ENCODE peak calls at places on chromosomes 6 and 20, in nine cellular contexts. S is mammary epithelial cell; F is spleen; G is central memory CD4-positive, alpha-beta T cell; V is SK-N-DZ; A is CD4-positive, CD25-positive, alpha-beta regulatory T cell; T is iris pigment epithelial cell; Q is ascending aorta; N is LoVo. R is an unnamed sample.

GRCh38 chr6:109977791-109978173 is 329 bp upstream of the GPR6 start:
- DNase-seq in N (no peak), T (no peak), A (no peak), G (no peak), Q (no peak), S (no peak), V (no peak), F (no peak), R (no peak)

GRCh38 chr6:61193771-61194170 is 1092.3 kb downstream of the KHDRBS2 start:
- DNase-seq in F (no peak), V (no peak), S (no peak), Q (no peak), N (no peak), A (no peak), T (no peak), G (no peak), R (no peak)

GRCh38 chr20:14304466-14304865 is 32.9 kb downstream of the FLRT3 start:
- DNase-seq in Q (no peak), G (no peak), S (no peak), F (no peak), A (no peak), T (no peak), V (no peak), N (no peak), R (no peak)

GRCh38 chr6:36266913-36267644 is 2.8 kb upstream of the PNPLA1 start:
- DNase-seq in T (no peak), S (no peak), F (no peak), Q (no peak), A (no peak), N (no peak), V (no peak), G (no peak), R (no peak)

GRCh38 chr20:44734938-44735337 is 10.7 kb upstream of the KCNK15 start:
- DNase-seq in A (no peak), Q (peak; percentile 91), S (peak; percentile 68), V (no peak), T (peak; percentile 56), F (no peak), N (peak; percentile 48), G (no peak), R (no peak)

GRCh38 chr6:53464942-53465460 is 79.9 kb downstream of the GCLC start:
- DNase-seq in F (no peak), Q (peak; percentile 72), A (no peak), S (peak; percentile 37), V (peak; percentile 10), N (peak; percentile 31), G (no peak), T (peak; percentile 37), R (no peak)

GRCh38 chr6:132734694-132735236 is 20.9 kb upstream of the VNN1 start:
- DNase-seq in G (no peak), V (no peak), A (peak; percentile 12), F (no peak), T (peak; percentile 90), Q (no peak), N (no peak), S (peak; percentile 26), R (no peak)

GRCh38 chr6:31180500-31180899 is 10.0 kb upstream of the POU5F1 start:
- DNase-seq in T (peak; percentile 39), Q (peak; percentile 71), N (no peak), V (peak; percentile 36), A (peak; percentile 81), S (no peak), F (peak; percentile 87), G (peak; percentile 66), R (peak; percentile 86)

GRCh38 chr20:50303573-50304500 is 113.2 kb downstream of the CEBPB start:
- DNase-seq in N (no peak), F (peak; percentile 66), S (no peak), A (no peak), V (peak; percentile 75), Q (peak; percentile 86), G (no peak), T (peak; percentile 81), R (no peak)

GRCh38 chr6:26595669-26596269 is 984 bp upstream of the ABT1 start:
- DNase-seq in S (peak; percentile 69), A (peak; percentile 88), N (peak; percentile 89), T (peak; percentile 78), F (peak; percentile 96), Q (peak; percentile 97), G (peak; percentile 77), V (peak; percentile 93), R (peak; percentile 92)

GRCh38 chr6:39425346-39426056 is 103.0 kb upstream of the KCNK16 start:
- DNase-seq in T (no peak), V (no peak), A (no peak), Q (no peak), S (no peak), G (no peak), F (no peak), N (no peak), R (no peak)

GRCh38 chr6:56765494-56765893 is 122.8 kb upstream of the DST start:
- DNase-seq in Q (no peak), S (no peak), N (no peak), T (no peak), F (no peak), V (peak; percentile 84), G (no peak), A (no peak), R (no peak)

GRCh38 chr6:30000156-30000791 is 57.9 kb downstream of the HLA-A start:
- DNase-seq in N (no peak), S (no peak), V (no peak), F (no peak), A (no peak), T (no peak), Q (no peak), G (no peak), R (no peak)

GRCh38 chr6:142562865-142563264 is 261.1 kb downstream of the ADGRG6 start:
- DNase-seq in F (no peak), S (no peak), N (no peak), T (no peak), Q (no peak), G (no peak), A (no peak), V (no peak), R (no peak)

GRCh38 chr20:43716757-43717615 is 9.8 kb downstream of the GTSF1L start:
- DNase-seq in G (no peak), S (no peak), T (no peak), A (no peak), N (no peak), V (no peak), F (no peak), Q (no peak), R (no peak)

GRCh38 chr6:1872649-1873131 is 263.0 kb downstream of the FOXC1 start:
- DNase-seq in S (no peak), T (peak; percentile 48), A (no peak), F (no peak), N (no peak), G (no peak), V (no peak), Q (no peak), R (no peak)

GRCh38 chr6:7201732-7202541 is 94.2 kb downstream of the RREB1 start:
- DNase-seq in G (no peak), Q (peak; percentile 74), A (no peak), S (no peak), F (peak; percentile 93), N (no peak), T (no peak), V (no peak), R (peak; percentile 44)

GRCh38 chr6:165002866-165003265 is 306.5 kb downstream of the C6orf118 start:
- DNase-seq in T (no peak), V (no peak), S (no peak), A (no peak), F (no peak), G (no peak), Q (no peak), N (no peak), R (no peak)

GRCh38 chr6:28104392-28105250 is 19.8 kb upstream of the ZSCAN16 start:
- DNase-seq in G (peak; percentile 76), F (peak; percentile 97), N (peak; percentile 81), Q (peak; percentile 86), S (peak; percentile 80), T (peak; percentile 80), V (peak; percentile 75), A (peak; percentile 95), R (peak; percentile 90)

GRCh38 chr6:92270365-92270764 is 1149.0 kb downstream of the EPHA7 start:
- DNase-seq in F (no peak), V (no peak), Q (no peak), G (no peak), T (no peak), N (no peak), A (no peak), S (no peak), R (no peak)

GRCh38 chr20:25065625-25066338 is 7.8 kb upstream of the ACSS1 start:
- DNase-seq in T (peak; percentile 68), A (peak; percentile 83), F (peak; percentile 82), N (peak; percentile 53), S (peak; percentile 44), G (peak; percentile 60), V (peak; percentile 49), Q (peak; percentile 85), R (peak; percentile 62)

GRCh38 chr20:64232794-64233193 is 22.8 kb upstream of the PCMTD2 start:
- DNase-seq in F (peak; percentile 42), T (no peak), A (no peak), G (no peak), V (no peak), S (no peak), N (no peak), Q (no peak), R (no peak)

GRCh38 chr6:5968817-5969726 is 37.7 kb downstream of the NRN1 start:
- DNase-seq in A (no peak), V (no peak), N (peak; percentile 16), S (peak; percentile 67), G (no peak), T (peak; percentile 3), Q (peak; percentile 83), F (no peak), R (no peak)

GRCh38 chr20:22462975-22463914 is 121.1 kb downstream of the FOXA2 start:
- DNase-seq in A (no peak), G (no peak), V (no peak), Q (no peak), S (peak; percentile 29), N (no peak), F (no peak), T (no peak), R (no peak)

GRCh38 chr20:33668087-33668790 is 1.5 kb downstream of the ACTL10 start:
- DNase-seq in V (peak; percentile 84), Q (no peak), G (no peak), F (peak; percentile 98), A (no peak), N (no peak), T (no peak), S (no peak), R (peak; percentile 88)

GRCh38 chr20:49403911-49404310 is 78.6 kb downstream of the KCNB1 start:
- DNase-seq in A (no peak), T (no peak), S (no peak), N (no peak), V (no peak), F (no peak), G (no peak), Q (no peak), R (no peak)

GRCh38 chr6:161079566-161080262 is 88.1 kb downstream of the MAP3K4 start:
- DNase-seq in V (no peak), S (peak; percentile 84), A (peak; percentile 23), N (no peak), F (no peak), Q (no peak), T (peak; percentile 90), G (peak; percentile 68), R (no peak)

GRCh38 chr20:34112600-34113061 is 588 bp upstream of the EIF2S2 start:
- DNase-seq in S (no peak), N (peak; percentile 52), T (peak; percentile 56), G (no peak), Q (no peak), F (peak; percentile 79), V (peak; percentile 89), A (no peak), R (no peak)

R was measured in OCI-LY7.